ENCODE peak calls at places on chromosomes 1 and 21, in four cellular contexts. U is H4, A is right cardiac atrium, D is iPS-NIHi11. N is an unnamed sample.

GRCh38 chr21:46048926-46049889 is 48.7 kb upstream of the COL6A2 start:
- DNase-seq in U (peak), A (peak), D (no peak), N (no peak)

GRCh38 chr1:36251794-36252481 is 27.7 kb downstream of the THRAP3 start:
- DNase-seq in U (no peak), A (no peak), D (no peak), N (peak)

GRCh38 chr1:192939440-192939839 is 119.7 kb downstream of the UCHL5 start:
- DNase-seq in U (no peak), A (no peak), D (no peak), N (no peak)

GRCh38 chr21:33432496-33432895 is 29.3 kb downstream of the IFNGR2 start:
- DNase-seq in U (no peak), A (no peak), D (no peak), N (no peak)

GRCh38 chr1:211830055-211830329 is 571 bp downstream of the LPGAT1 start:
- DNase-seq in U (no peak), A (no peak), D (no peak), N (no peak)

GRCh38 chr1:110272045-110272444 is 61.9 kb downstream of the KCNC4 start:
- DNase-seq in U (no peak), A (no peak), D (peak), N (no peak)

GRCh38 chr1:205344010-205344808 is 12.5 kb downstream of the KLHDC8A start:
- DNase-seq in U (no peak), A (no peak), D (peak), N (no peak)

GRCh38 chr1:181050922-181051321 is 17.1 kb downstream of the MR1 start:
- DNase-seq in U (no peak), A (no peak), D (no peak), N (peak)

GRCh38 chr1:209162651-209163050 is 420.9 kb upstream of the CAMK1G start:
- DNase-seq in U (no peak), A (no peak), D (no peak), N (no peak)

GRCh38 chr1:177302365-177303044 is 131.7 kb downstream of the BRINP2 start:
- DNase-seq in U (no peak), A (peak), D (no peak), N (no peak)

GRCh38 chr1:235533476-235534168 is 29.4 kb upstream of the B3GALNT2 start:
- DNase-seq in U (no peak), A (no peak), D (no peak), N (no peak)

GRCh38 chr1:223887724-223888428 is 42.1 kb upstream of the TP53BP2 start:
- DNase-seq in U (peak), A (peak), D (no peak), N (peak)

GRCh38 chr21:38295997-38296764 is 39.4 kb downstream of the KCNJ15 start:
- DNase-seq in U (no peak), A (no peak), D (no peak), N (no peak)

GRCh38 chr1:209876091-209876800 is 48.5 kb downstream of the UTP25 start:
- DNase-seq in U (no peak), A (no peak), D (no peak), N (no peak)

GRCh38 chr21:42833439-42833815 is 45.9 kb downstream of the WDR4 start:
- DNase-seq in U (no peak), A (no peak), D (peak), N (peak)

GRCh38 chr1:226627924-226628623 is 79.5 kb downstream of the STUM start:
- DNase-seq in U (no peak), A (no peak), D (no peak), N (no peak)

GRCh38 chr1:239985044-239985443 is 106.6 kb upstream of the FMN2 start:
- DNase-seq in U (no peak), A (no peak), D (no peak), N (no peak)

GRCh38 chr1:54564312-54565112 is 16.5 kb downstream of the ACOT11 start:
- DNase-seq in U (no peak), A (no peak), D (peak), N (peak)

GRCh38 chr1:58841455-58841854 is 57.6 kb upstream of the JUN start:
- DNase-seq in U (peak), A (no peak), D (peak), N (no peak)

GRCh38 chr1:58622571-58622970 is 45.5 kb upstream of the TACSTD2 start:
- DNase-seq in U (no peak), A (no peak), D (no peak), N (no peak)

GRCh38 chr1:241992734-241993133 is 6.2 kb downstream of the MAP1LC3C start:
- DNase-seq in U (peak), A (no peak), D (no peak), N (no peak)

GRCh38 chr21:44300262-44300959 is 558 bp downstream of the PFKL start:
- DNase-seq in U (no peak), A (peak), D (peak), N (peak)

GRCh38 chr21:42531771-42532170 is 18.1 kb downstream of the SLC37A1 start:
- DNase-seq in U (no peak), A (no peak), D (no peak), N (no peak)